ENCODE peak calls at places on chromosomes 4 and X, in eight cellular contexts. One of them, this sample, is unnamed.

GRCh38 chr4:38151870-38152269 is 191.7 kb downstream of the PTTG2 start:
- DNase-seq in astrocyte: peak; percentile 60
- DNase-seq in H4: no peak
- DNase-seq in NCI-H1417: no peak
- DNase-seq in endothelial cell: no peak
- DNase-seq in head of caudate nucleus: no peak
- DNase-seq in NCI-H146: no peak
- DNase-seq in SJSA1: no peak
- DNase-seq in this sample: no peak

GRCh38 chr4:79049840-79050520 is 110.7 kb upstream of the PAQR3 start:
- DNase-seq in astrocyte: no peak
- DNase-seq in H4: no peak
- DNase-seq in NCI-H1417: peak; percentile 90
- DNase-seq in endothelial cell: no peak
- DNase-seq in head of caudate nucleus: no peak
- DNase-seq in NCI-H146: peak; percentile 76
- DNase-seq in SJSA1: no peak
- DNase-seq in this sample: no peak

GRCh38 chr4:104128031-104128849 is 366.5 kb downstream of the CXXC4 start:
- DNase-seq in astrocyte: no peak
- DNase-seq in H4: peak; percentile 3
- DNase-seq in NCI-H1417: no peak
- DNase-seq in endothelial cell: no peak
- DNase-seq in head of caudate nucleus: no peak
- DNase-seq in NCI-H146: no peak
- DNase-seq in SJSA1: no peak
- DNase-seq in this sample: no peak

GRCh38 chr4:17475481-17475880 is 36.4 kb downstream of the QDPR start:
- DNase-seq in astrocyte: peak; percentile 9
- DNase-seq in H4: no peak
- DNase-seq in NCI-H1417: no peak
- DNase-seq in endothelial cell: no peak
- DNase-seq in head of caudate nucleus: no peak
- DNase-seq in NCI-H146: no peak
- DNase-seq in SJSA1: no peak
- DNase-seq in this sample: no peak

GRCh38 chrX:12949205-12949926 is 25.5 kb upstream of the TMSB4X start:
- DNase-seq in astrocyte: peak; percentile 65
- DNase-seq in H4: no peak
- DNase-seq in NCI-H1417: no peak
- DNase-seq in endothelial cell: no peak
- DNase-seq in head of caudate nucleus: no peak
- DNase-seq in NCI-H146: no peak
- DNase-seq in SJSA1: no peak
- DNase-seq in this sample: no peak

GRCh38 chr4:56786955-56787354 is 34.5 kb downstream of the SPINK2 start:
- DNase-seq in astrocyte: peak; percentile 91
- DNase-seq in H4: peak; percentile 17
- DNase-seq in NCI-H1417: no peak
- DNase-seq in endothelial cell: peak; percentile 55
- DNase-seq in head of caudate nucleus: no peak
- DNase-seq in NCI-H146: no peak
- DNase-seq in SJSA1: no peak
- DNase-seq in this sample: peak; percentile 72

GRCh38 chrX:3592184-3592583 is 121.3 kb downstream of the PRKX start:
- DNase-seq in astrocyte: no peak
- DNase-seq in H4: no peak
- DNase-seq in NCI-H1417: no peak
- DNase-seq in endothelial cell: no peak
- DNase-seq in head of caudate nucleus: no peak
- DNase-seq in NCI-H146: no peak
- DNase-seq in SJSA1: no peak
- DNase-seq in this sample: no peak

GRCh38 chr4:10013722-10014121 is 7.6 kb downstream of the SLC2A9 start:
- DNase-seq in astrocyte: no peak
- DNase-seq in H4: peak; percentile 42
- DNase-seq in NCI-H1417: peak; percentile 29
- DNase-seq in endothelial cell: peak; percentile 71
- DNase-seq in head of caudate nucleus: no peak
- DNase-seq in NCI-H146: peak; percentile 69
- DNase-seq in SJSA1: no peak
- DNase-seq in this sample: peak; percentile 65

GRCh38 chrX:49995795-49996455 is 73.5 kb downstream of the CLCN5 start:
- DNase-seq in astrocyte: peak; percentile 23
- DNase-seq in H4: no peak
- DNase-seq in NCI-H1417: no peak
- DNase-seq in endothelial cell: no peak
- DNase-seq in head of caudate nucleus: no peak
- DNase-seq in NCI-H146: no peak
- DNase-seq in SJSA1: no peak
- DNase-seq in this sample: no peak

GRCh38 chrX:119757646-119757978 is 776 bp upstream of the SOWAHD start:
- DNase-seq in astrocyte: no peak
- DNase-seq in H4: no peak
- DNase-seq in NCI-H1417: no peak
- DNase-seq in endothelial cell: no peak
- DNase-seq in head of caudate nucleus: no peak
- DNase-seq in NCI-H146: peak; percentile 55
- DNase-seq in SJSA1: no peak
- DNase-seq in this sample: no peak

This sample was measured in Right ventricle myocardium superior.